ENCODE peak calls at places on chromosomes 7 and 10, in four cellular contexts. B, J, S and D are unnamed samples. For H3K4me1, the result is how much of the 10 kb centered on the place peaks cover.

GRCh38 chr10:17444062-17444714 is 10.2 kb downstream of the ST8SIA6 start:
- DNase-seq in J (no peak), S (no peak), B (no peak), D (peak)

GRCh38 chr10:46560381-46560780 is 3.9 kb upstream of the GPRIN2 start:
- DNase-seq in B (no peak), J (peak), S (no peak), D (no peak)

GRCh38 chr7:16889305-16889704 is 7.5 kb upstream of the AGR3 start:
- DNase-seq in J (no peak), S (no peak), B (no peak), D (no peak)

GRCh38 chr7:157337316-157338149 is 729 bp downstream of the DNAJB6 start:
- DNase-seq in B (peak), S (peak), J (peak), D (peak)

GRCh38 chr7:120131096-120131839 is 141.7 kb upstream of the KCND2 start:
- DNase-seq in B (no peak), J (no peak), S (no peak), D (no peak)

GRCh38 chr7:127904706-127905056 is 126.6 kb downstream of the LRRC4 start:
- DNase-seq in S (no peak), J (no peak), B (no peak), D (no peak)

GRCh38 chr10:127860632-127861031 is 32.1 kb downstream of the CLRN3 start:
- DNase-seq in J (no peak), B (no peak), S (no peak), D (no peak)

GRCh38 chr10:128843972-128844371 is 623.1 kb upstream of the MGMT start:
- DNase-seq in S (no peak), J (no peak), B (peak), D (no peak)

GRCh38 chr10:94439275-94439861 is 37.0 kb downstream of the TBC1D12 start:
- DNase-seq in B (no peak), J (no peak), S (no peak), D (no peak)

GRCh38 chr10:84822926-84823325 is 494.5 kb downstream of the CCSER2 start:
- DNase-seq in B (no peak), J (no peak), S (no peak), D (no peak)

GRCh38 chr7:69067397-69067796 is 530.9 kb upstream of the AUTS2 start:
- DNase-seq in J (no peak), S (peak), B (peak), D (no peak)

GRCh38 chr7:15747187-15748111 is 61.0 kb upstream of the MEOX2 start:
- DNase-seq in S (no peak), J (no peak), B (peak), D (no peak)

GRCh38 chr7:142629588-142630260 is 119.5 kb upstream of the PRSS1 start:
- DNase-seq in S (no peak), B (peak), J (no peak), D (no peak)

GRCh38 chr10:95474228-95475002 is 86.8 kb downstream of the SORBS1 start:
- DNase-seq in J (no peak), B (no peak), S (no peak), D (no peak)

GRCh38 chr7:20798081-20798693 is 11.5 kb upstream of the SP8 start:
- DNase-seq in B (peak), J (peak), S (peak), D (no peak)

GRCh38 chr10:75040576-75040975 is 70.9 kb upstream of the SAMD8 start:
- DNase-seq in B (no peak), S (no peak), J (no peak), D (no peak)

GRCh38 chr10:57162231-57162630 is 801.2 kb upstream of the ZWINT start:
- DNase-seq in J (no peak), B (no peak), S (no peak), D (no peak)

GRCh38 chr7:91264083-91264923 is at the start of gene FZD1:
- DNase-seq in S (peak), J (peak), B (peak), D (no peak)

GRCh38 chr10:43263551-43264323 is 3.1 kb downstream of the RASGEF1A start:
- DNase-seq in J (peak), S (peak), B (no peak), D (no peak)

GRCh38 chr7:1106063-1106782 is 18.3 kb downstream of the GPER1 start:
- DNase-seq in S (no peak), B (no peak), J (no peak), D (no peak)
- H3K4me1 ChIP-seq in S (under half), B (under half), J (under half), D (under half)

DNA sequence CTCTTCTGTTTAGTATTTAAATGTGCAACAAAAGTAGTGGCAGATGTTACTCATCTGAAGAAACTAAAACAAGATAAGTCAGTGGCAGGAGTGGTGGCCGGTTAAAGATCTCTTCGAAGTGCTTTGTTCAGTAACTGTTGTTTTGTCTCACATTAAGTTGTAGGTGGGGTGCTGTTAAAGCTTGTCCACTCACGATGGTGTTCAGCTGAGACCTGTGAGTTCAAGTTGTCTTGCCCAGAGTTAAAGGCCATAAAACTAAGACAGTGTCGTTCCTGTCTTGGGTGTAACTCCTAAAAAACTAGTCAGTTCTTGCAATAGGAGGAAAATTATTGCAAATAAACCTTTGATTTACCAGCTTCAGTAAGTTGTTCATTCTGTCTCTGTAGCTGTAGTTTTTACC is 874 bp upstream of the FOXP2 start:
- DNase-seq in J (no peak), B (no peak), S (no peak), D (no peak)
- H3K27ac ChIP-seq in J (peak), B (no peak), S (no peak), D (no peak)

GRCh38 chr7:100158229-100159098 is at the start of gene TRAPPC14:
- DNase-seq in J (peak), B (peak), S (peak), D (peak)
- H3K4me1 ChIP-seq in J (under half), B (under half), S (under half), D (under half)

GRCh38 chr7:148515728-148516715 is 74.5 kb upstream of the C7orf33 start:
- DNase-seq in J (no peak), B (no peak), S (no peak), D (no peak)
- H3K27ac ChIP-seq in J (no peak), B (no peak), S (no peak), D (no peak)

GRCh38 chr10:101266396-101267298 is 37.4 kb upstream of the LBX1 start:
- DNase-seq in J (no peak), S (no peak), B (no peak), D (no peak)
- H3K4me1 ChIP-seq in J (under half), S (under half), B (under half), D (under half)

GRCh38 chr10:77374189-77374656 is 263.4 kb downstream of the KCNMA1 start:
- DNase-seq in J (no peak), S (no peak), B (no peak), D (no peak)

GRCh38 chr10:77377034-77377433 is 260.6 kb downstream of the KCNMA1 start:
- DNase-seq in S (no peak), B (peak), J (no peak), D (no peak)

GRCh38 chr10:77378950-77379349 is 258.7 kb downstream of the KCNMA1 start:
- DNase-seq in B (no peak), J (no peak), S (no peak), D (no peak)

GRCh38 chr10:77380723-77381122 is 256.9 kb downstream of the KCNMA1 start:
- DNase-seq in J (no peak), B (no peak), S (no peak), D (no peak)

DNA sequence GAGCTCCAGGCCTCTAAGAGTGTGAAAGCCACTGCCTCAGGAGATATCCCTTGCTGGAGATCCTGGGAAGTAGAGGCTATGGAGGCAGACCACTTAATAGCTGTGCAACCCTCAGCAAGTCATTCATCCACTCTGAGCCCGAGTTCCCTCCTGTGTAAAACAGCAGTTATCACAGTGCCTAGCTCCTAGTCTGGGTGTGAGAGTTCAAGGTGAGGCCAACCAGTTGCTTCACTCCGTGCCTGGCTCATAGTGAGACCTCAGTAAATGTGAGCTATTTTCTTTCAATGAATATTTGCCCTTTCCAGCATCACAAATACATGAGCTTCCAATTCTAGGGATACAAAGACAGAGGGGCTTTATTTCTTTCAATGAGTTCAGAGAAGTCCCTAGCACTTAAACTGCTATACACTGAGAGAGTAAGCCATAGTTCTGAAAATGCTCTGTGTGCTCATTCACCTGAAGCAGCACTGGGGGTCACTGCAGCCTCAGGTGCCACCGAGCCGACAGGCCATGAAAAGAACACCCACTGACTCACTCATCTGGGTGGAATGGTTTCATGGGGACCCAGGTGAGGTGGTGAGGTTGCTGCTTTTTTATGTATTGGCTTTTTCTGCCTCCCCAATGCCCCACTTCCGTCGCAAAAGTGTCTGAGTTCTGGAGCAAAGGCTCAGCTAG is 259.8 kb downstream of the KCNMA1 start:
- DNase-seq in J (no peak), S (peak), B (no peak), D (no peak)
- H3K27ac ChIP-seq in J (no peak), S (no peak), B (no peak), D (no peak)

GRCh38 chr10:61993676-61994401 is 92.3 kb downstream of the ARID5B start:
- DNase-seq in B (no peak), J (no peak), S (no peak), D (peak)

GRCh38 chr10:61992683-61993629 is 91.5 kb downstream of the ARID5B start:
- DNase-seq in J (no peak), S (no peak), B (no peak), D (peak)

GRCh38 chr10:61995093-61995492 is 93.6 kb downstream of the ARID5B start:
- DNase-seq in B (no peak), J (no peak), S (no peak), D (no peak)

GRCh38 chr10:61992059-61992460 is 90.6 kb downstream of the ARID5B start:
- DNase-seq in B (no peak), S (no peak), J (no peak), D (no peak)

DNA sequence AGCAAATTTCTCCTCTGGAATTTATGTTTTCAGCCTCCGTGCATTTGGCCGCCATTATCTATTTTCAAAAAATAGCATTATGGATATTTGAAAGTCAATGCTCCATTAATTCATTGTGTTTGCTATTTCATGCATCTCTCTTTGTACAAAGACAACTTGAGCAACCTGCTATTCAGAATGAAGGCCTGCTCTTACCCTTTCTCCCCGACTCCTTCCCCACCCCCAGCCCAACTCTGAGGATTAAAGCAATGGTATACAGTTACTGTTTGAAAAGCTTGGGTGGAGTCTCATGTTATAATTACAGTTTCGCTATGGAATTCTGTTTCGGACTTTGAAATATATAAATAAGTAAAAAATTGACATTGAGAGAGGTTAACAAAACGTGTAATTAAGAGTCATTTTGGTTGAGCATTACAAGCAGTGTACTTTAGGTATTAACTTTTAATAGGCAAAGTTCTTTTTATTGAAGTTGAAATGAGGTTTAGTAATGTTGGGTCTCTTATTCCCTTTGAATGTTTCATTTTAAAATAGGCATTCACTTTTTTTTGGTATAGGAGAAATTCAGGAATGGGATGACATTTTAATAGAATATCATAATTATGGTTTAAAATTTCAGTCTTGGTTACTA is 93.0 kb downstream of the ARID5B start:
- DNase-seq in S (no peak), B (no peak), J (no peak), D (no peak)
- H3K4me1 ChIP-seq in S (under half), B (under half), J (under half), D (half or more)